ENCODE peak calls at places on chromosome 12, in four cellular contexts. M is GM06990, X is Panc1, D is cardiac fibroblast. N is an unnamed sample.

GRCh38 chr12:12033589-12034223 is 37.0 kb upstream of the BCL2L14 start:
- DNase-seq in M (no peak), X (no peak), D (no peak), N (no peak)

GRCh38 chr12:105352940-105353635 is 22.6 kb downstream of the C12orf75 start:
- DNase-seq in M (no peak), X (no peak), D (peak; percentile 30), N (no peak)

GRCh38 chr12:67671892-67672291 is 23.3 kb downstream of the DYRK2 start:
- DNase-seq in M (no peak), X (no peak), D (no peak), N (no peak)

GRCh38 chr12:57940052-57940914 is 1.1 kb upstream of the ATP23 start:
- DNase-seq in M (no peak), X (no peak), D (no peak), N (no peak)

GRCh38 chr12:132067182-132067581 is 76.9 kb downstream of the DDX51 start:
- DNase-seq in M (no peak), X (no peak), D (no peak), N (no peak)

GRCh38 chr12:118398878-118399277 is 22.5 kb downstream of the SUDS3 start:
- DNase-seq in M (no peak), X (no peak), D (peak; percentile 19), N (no peak)

GRCh38 chr12:31687101-31687527 is 27.6 kb downstream of the ETFBKMT start:
- DNase-seq in M (peak; percentile 72), X (no peak), D (no peak), N (peak; percentile 43)

GRCh38 chr12:26918321-26919215 is 19.2 kb downstream of the INTS13 start:
- DNase-seq in M (no peak), X (no peak), D (peak; percentile 16), N (no peak)

GRCh38 chr12:48000878-48001321 is 3.4 kb downstream of the COL2A1 start:
- DNase-seq in M (no peak), X (no peak), D (peak; percentile 84), N (no peak)

GRCh38 chr12:128840862-128841468 is 12.3 kb upstream of the GLT1D1 start:
- DNase-seq in M (peak; percentile 57), X (no peak), D (no peak), N (no peak)

GRCh38 chr12:87378526-87378925 is 650.7 kb downstream of the C12orf50 start:
- DNase-seq in M (no peak), X (no peak), D (no peak), N (no peak)

GRCh38 chr12:112347521-112347920 is 34.7 kb downstream of the HECTD4 start:
- DNase-seq in M (no peak), X (no peak), D (peak; percentile 81), N (peak; percentile 49)

GRCh38 chr12:113214938-113215400 is 6.3 kb upstream of the TPCN1 start:
- DNase-seq in M (peak; percentile 76), X (no peak), D (peak; percentile 99), N (no peak)

GRCh38 chr12:80943345-80943744 is 5.6 kb upstream of the LIN7A start:
- DNase-seq in M (no peak), X (no peak), D (no peak), N (no peak)

GRCh38 chr12:913919-914718 is 35.4 kb downstream of the RAD52 start:
- DNase-seq in M (no peak), X (no peak), D (peak; percentile 87), N (no peak)

GRCh38 chr12:91139981-91140659 is 28.8 kb upstream of the LUM start:
- DNase-seq in M (no peak), X (no peak), D (peak; percentile 93), N (no peak)

GRCh38 chr12:32039341-32039740 is 67.3 kb upstream of the BICD1 start:
- DNase-seq in M (no peak), X (no peak), D (no peak), N (no peak)

GRCh38 chr12:124125472-124125871 is 152.5 kb downstream of the ZNF664 start:
- DNase-seq in M (peak; percentile 58), X (no peak), D (no peak), N (peak; percentile 68)

GRCh38 chr12:120677765-120678473 is 9.0 kb upstream of the MLEC start:
- DNase-seq in M (peak; percentile 78), X (no peak), D (peak; percentile 83), N (peak; percentile 70)

GRCh38 chr12:111803038-111803626 is 36.4 kb downstream of the ALDH2 start:
- DNase-seq in M (no peak), X (no peak), D (no peak), N (no peak)

GRCh38 chr12:31603546-31604009 is 12.6 kb upstream of the DENND5B start:
- DNase-seq in M (peak; percentile 67), X (no peak), D (no peak), N (no peak)

GRCh38 chr12:29795715-29796114 is 12.0 kb upstream of the TMTC1 start:
- DNase-seq in M (no peak), X (no peak), D (no peak), N (no peak)

GRCh38 chr12:29797565-29798360 is 14.0 kb upstream of the TMTC1 start:
- DNase-seq in M (no peak), X (no peak), D (no peak), N (no peak)

GRCh38 chr12:29794869-29795268 is 11.1 kb upstream of the TMTC1 start:
- DNase-seq in M (no peak), X (no peak), D (no peak), N (no peak)

GRCh38 chr12:29796823-29797263 is 13.1 kb upstream of the TMTC1 start:
- DNase-seq in M (no peak), X (peak; percentile 5), D (peak; percentile 93), N (no peak)

GRCh38 chr12:29799591-29799990 is 15.8 kb upstream of the TMTC1 start:
- DNase-seq in M (no peak), X (no peak), D (no peak), N (no peak)
- TF ChIP-seq CTCF in M (no peak), X (no peak), D (no peak), N (no peak)

GRCh38 chr12:49264466-49264872 is 413 bp upstream of the TUBA1C start:
- DNase-seq in M (no peak), X (no peak), D (peak; percentile 55), N (peak; percentile 78)
- TF ChIP-seq CTCF in M (no peak), X (no peak), D (no peak), N (no peak)

GRCh38 chr12:94980577-94980976 is 22.9 kb downstream of the NDUFA12 start:
- DNase-seq in M (no peak), X (no peak), D (peak; percentile 46), N (no peak)
- TF ChIP-seq CTCF in M (no peak), X (peak; percentile 30), D (no peak), N (peak; percentile 2)

GRCh38 chr12:49548481-49548821 is 9.6 kb downstream of the KCNH3 start:
- DNase-seq in M (no peak), X (no peak), D (no peak), N (no peak)

GRCh38 chr12:49547090-49547690 is 8.4 kb downstream of the KCNH3 start:
- DNase-seq in M (no peak), X (no peak), D (no peak), N (peak; percentile 18)

GRCh38 chr12:49550853-49551252 is 12.0 kb downstream of the KCNH3 start:
- DNase-seq in M (no peak), X (no peak), D (no peak), N (no peak)

GRCh38 chr12:49549735-49550710 is 11.2 kb downstream of the KCNH3 start:
- DNase-seq in M (no peak), X (no peak), D (no peak), N (peak; percentile 28)

DNA sequence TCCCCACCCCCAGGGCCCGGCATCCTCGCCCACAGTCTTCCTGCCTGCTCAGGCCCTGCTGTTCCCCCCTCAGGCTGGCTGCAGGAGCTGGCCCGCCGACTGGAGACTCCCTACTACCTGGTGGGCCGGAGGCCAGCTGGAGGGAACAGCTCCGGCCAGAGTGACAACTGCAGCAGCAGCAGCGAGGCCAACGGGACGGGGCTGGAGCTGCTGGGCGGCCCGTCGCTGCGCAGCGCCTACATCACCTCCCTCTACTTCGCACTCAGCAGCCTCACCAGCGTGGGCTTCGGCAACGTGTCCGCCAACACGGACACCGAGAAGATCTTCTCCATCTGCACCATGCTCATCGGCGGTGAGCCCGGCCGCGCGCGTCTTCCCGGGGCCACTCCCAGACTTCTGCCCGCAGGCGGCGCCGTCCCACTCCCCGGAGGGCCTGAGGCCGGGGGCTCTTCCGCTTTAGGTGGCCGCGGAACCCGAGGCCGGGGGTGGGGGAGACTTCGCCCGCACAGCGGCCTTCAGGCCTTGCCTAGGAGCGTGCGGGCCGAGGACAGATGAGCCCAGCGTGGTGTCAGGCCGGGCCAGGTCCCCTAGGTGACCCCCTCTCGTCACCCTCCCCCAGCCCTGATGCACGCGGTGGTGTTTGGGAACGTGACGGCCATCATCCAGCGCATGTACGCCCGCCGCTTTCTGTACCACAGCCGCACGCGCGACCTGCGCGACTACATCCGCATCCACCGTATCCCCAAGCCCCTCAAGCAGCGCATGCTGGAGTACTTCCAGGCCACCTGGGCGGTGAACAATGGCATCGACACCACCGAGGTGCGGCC is 10.2 kb downstream of the KCNH3 start:
- DNase-seq in M (no peak), X (no peak), D (peak; percentile 16), N (peak; percentile 64)
- TF ChIP-seq CTCF in M (peak; percentile 22), X (no peak), D (peak; percentile 34), N (no peak)

DNA sequence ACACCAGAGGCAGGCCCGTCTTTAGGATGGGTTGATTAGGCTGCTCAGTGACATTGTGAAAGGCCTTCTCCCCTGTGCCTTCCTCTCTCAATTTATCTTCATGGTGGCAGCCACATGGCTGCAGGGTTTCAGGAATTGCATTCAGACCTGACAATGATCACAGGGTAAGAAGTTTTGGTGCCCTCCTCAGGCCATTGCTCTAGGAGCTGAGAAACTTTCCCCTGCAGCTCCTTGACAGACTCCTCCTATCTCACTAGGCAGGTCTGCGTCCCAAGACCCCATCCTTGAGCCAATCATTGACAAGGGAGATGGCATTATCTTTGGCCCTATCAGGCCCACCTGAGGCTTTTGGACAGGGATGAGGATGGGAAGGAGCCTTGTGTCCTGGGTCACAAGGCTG is 57.4 kb upstream of the ANO4 start:
- DNase-seq in M (no peak), X (no peak), D (no peak), N (no peak)
- TF ChIP-seq CTCF in M (no peak), X (no peak), D (no peak), N (no peak)

DNA sequence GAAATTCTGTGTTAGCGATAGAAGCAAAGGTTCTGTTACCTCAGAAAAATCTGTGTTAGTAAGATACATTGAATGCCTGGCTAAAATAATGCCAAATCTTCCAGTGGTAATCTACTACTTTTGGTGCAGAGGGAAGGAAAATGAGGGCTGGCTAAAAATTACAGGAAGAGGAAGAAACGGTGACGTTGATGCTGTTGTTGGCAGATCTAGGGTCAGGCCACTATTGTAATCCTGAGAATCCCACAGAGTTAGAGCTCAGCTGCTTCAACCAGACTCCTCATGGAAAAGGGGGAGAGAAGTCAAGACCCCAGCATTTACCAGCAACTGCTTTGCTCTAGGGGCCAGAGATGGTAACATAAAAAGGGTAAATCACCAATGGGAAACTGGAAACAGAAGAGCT is 145.1 kb downstream of the PPM1H start:
- DNase-seq in M (no peak), X (no peak), D (no peak), N (no peak)
- TF ChIP-seq CTCF in M (no peak), X (no peak), D (no peak), N (no peak)

N was measured in GM13976.